ENCODE peak calls at places on chromosomes 1 and 21, in six cellular contexts. E is NCI-H345, S is non-pigmented ciliary epithelial cell, N is SW 1271, V is T-helper 2 cell, Y is GM04504. H is an unnamed sample.

GRCh38 chr1:114093624-114094302 is 59.9 kb downstream of the SYT6 start:
- DNase-seq in E (no peak), S (no peak), N (no peak), V (no peak), Y (no peak), H (no peak)

GRCh38 chr1:204192046-204192445 is 4.2 kb downstream of the KISS1 start:
- DNase-seq in E (peak), S (no peak), N (no peak), V (no peak), Y (no peak), H (no peak)

GRCh38 chr1:28887835-28888682 is 26.3 kb upstream of the EPB41 start:
- DNase-seq in E (no peak), S (no peak), N (no peak), V (no peak), Y (no peak), H (no peak)

GRCh38 chr21:43988016-43988415 is 24.1 kb upstream of the TRAPPC10 start:
- DNase-seq in E (no peak), S (no peak), N (no peak), V (no peak), Y (no peak), H (no peak)

GRCh38 chr21:16302851-16303282 is 573.1 kb downstream of the USP25 start:
- DNase-seq in E (no peak), S (no peak), N (no peak), V (no peak), Y (no peak), H (no peak)

GRCh38 chr1:230643887-230644286 is 1.6 kb downstream of the COG2 start:
- DNase-seq in E (no peak), S (no peak), N (no peak), V (no peak), Y (no peak), H (peak)

GRCh38 chr1:147834189-147834588 is 68.4 kb upstream of the GJA8 start:
- DNase-seq in E (no peak), S (no peak), N (no peak), V (no peak), Y (no peak), H (no peak)

GRCh38 chr1:79043506-79043905 is 37.0 kb upstream of the ADGRL4 start:
- DNase-seq in E (no peak), S (peak), N (peak), V (no peak), Y (no peak), H (peak)

GRCh38 chr1:65213271-65213905 is 65.4 kb downstream of the AK4 start:
- DNase-seq in E (no peak), S (no peak), N (no peak), V (no peak), Y (no peak), H (no peak)

GRCh38 chr1:218613105-218613504 is 268.0 kb downstream of the TGFB2 start:
- DNase-seq in E (peak), S (no peak), N (no peak), V (no peak), Y (no peak), H (no peak)

GRCh38 chr1:1561801-1562470 is 12.7 kb downstream of the SSU72 start:
- DNase-seq in E (no peak), S (no peak), N (no peak), V (no peak), Y (no peak), H (no peak)

GRCh38 chr1:234975941-234976871 is 152.4 kb downstream of the TOMM20 start:
- DNase-seq in E (no peak), S (no peak), N (no peak), V (no peak), Y (no peak), H (no peak)

GRCh38 chr1:207818971-207819451 is 67.2 kb downstream of the CD46 start:
- DNase-seq in E (no peak), S (no peak), N (no peak), V (no peak), Y (no peak), H (no peak)

GRCh38 chr1:159935719-159936283 is 9.6 kb downstream of the IGSF9 start:
- DNase-seq in E (no peak), S (no peak), N (no peak), V (no peak), Y (no peak), H (no peak)

GRCh38 chr1:39886757-39887231 is 3.5 kb upstream of the TRIT1 start:
- DNase-seq in E (no peak), S (no peak), N (peak), V (no peak), Y (no peak), H (no peak)

GRCh38 chr1:21579788-21580187 is 70.6 kb downstream of the ALPL start:
- DNase-seq in E (peak), S (no peak), N (no peak), V (no peak), Y (no peak), H (no peak)